ENCODE peak calls at places on chromosome 5, in six cellular contexts. P, A, O, B, K and J are unnamed samples.

GRCh38 chr5:39024884-39025283 is 49.3 kb downstream of the RICTOR start:
- DNase-seq in P (no peak), A (no peak), O (no peak), B (no peak), K (no peak), J (no peak)

GRCh38 chr5:135442387-135443256 is 4.5 kb downstream of the DCANP1 start:
- DNase-seq in P (no peak), A (no peak), O (no peak), B (no peak), K (no peak), J (no peak)

GRCh38 chr5:81924467-81924866 is 47.4 kb upstream of the ATG10 start:
- DNase-seq in P (no peak), A (no peak), O (no peak), B (peak; percentile 69), K (no peak), J (no peak)

GRCh38 chr5:11130111-11130510 is 369.1 kb upstream of the DAP start:
- DNase-seq in P (no peak), A (no peak), O (no peak), B (no peak), K (no peak), J (no peak)

GRCh38 chr5:154995679-154996078 is 17.9 kb upstream of the KIF4B start:
- DNase-seq in P (no peak), A (no peak), O (no peak), B (no peak), K (no peak), J (peak; percentile 47)

GRCh38 chr5:2887401-2888348 is 136.2 kb upstream of the IRX2 start:
- DNase-seq in P (no peak), A (no peak), O (no peak), B (no peak), K (no peak), J (no peak)

GRCh38 chr5:158458086-158458485 is 599.1 kb upstream of the CLINT1 start:
- DNase-seq in P (no peak), A (no peak), O (no peak), B (no peak), K (no peak), J (no peak)

GRCh38 chr5:141989720-141990119 is 20.8 kb downstream of the RNF14 start:
- DNase-seq in P (no peak), A (no peak), O (no peak), B (no peak), K (no peak), J (no peak)

GRCh38 chr5:154179846-154180710 is 10.5 kb upstream of the GALNT10 start:
- DNase-seq in P (peak; percentile 78), A (no peak), O (peak; percentile 68), B (peak; percentile 64), K (peak; percentile 33), J (peak; percentile 80)

GRCh38 chr5:59099270-59099994 is 516.6 kb downstream of the RAB3C start:
- DNase-seq in P (peak; percentile 77), A (peak; percentile 62), O (no peak), B (no peak), K (no peak), J (peak; percentile 46)

GRCh38 chr5:179143446-179143845 is 83.3 kb downstream of the ZNF354C start:
- DNase-seq in P (peak; percentile 31), A (no peak), O (peak; percentile 52), B (no peak), K (no peak), J (no peak)